ENCODE peak calls at places on chromosome 22, in nine cellular contexts. F is PC-9; S is kidney; O is left ventricle myocardium inferior; L is cardiac muscle cell; A is GM13977; C is breast epithelium; W is GM10248; R is CD8-positive, alpha-beta T cell. D is an unnamed sample.

GRCh38 chr22:40176921-40177737 is 596 bp upstream of the TNRC6B start:
- DNase-seq in W (no peak), F (peak; percentile 52), C (no peak), L (peak; percentile 76), R (peak; percentile 19), S (peak; percentile 75), A (no peak), O (peak; percentile 18), D (peak; percentile 61)

GRCh38 chr22:38849816-38850215 is 6.0 kb upstream of the NPTXR start:
- DNase-seq in R (no peak), F (no peak), A (no peak), L (no peak), W (no peak), O (no peak), C (no peak), S (peak; percentile 46), D (no peak)

GRCh38 chr22:22684605-22685561 is 40.5 kb downstream of the GGTLC2 start:
- DNase-seq in O (no peak), W (peak; percentile 67), F (no peak), R (no peak), C (no peak), A (peak; percentile 20), S (no peak), L (peak; percentile 72), D (peak; percentile 75)

GRCh38 chr22:46777609-46777970 is 15.1 kb downstream of the TBC1D22A start:
- DNase-seq in W (peak; percentile 56), L (no peak), O (peak; percentile 55), A (peak; percentile 50), R (no peak), C (no peak), S (peak; percentile 84), F (no peak), D (no peak)

GRCh38 chr22:22979121-22979724 is 91.1 kb upstream of the GNAZ start:
- DNase-seq in L (no peak), C (no peak), A (no peak), W (no peak), S (no peak), O (no peak), F (no peak), R (no peak), D (no peak)

GRCh38 chr22:39078329-39078728 is 1.3 kb downstream of the APOBEC3G start:
- DNase-seq in L (no peak), C (no peak), R (no peak), S (peak; percentile 59), O (no peak), A (no peak), W (no peak), F (no peak), D (no peak)

GRCh38 chr22:38074181-38075104 is 9.5 kb downstream of the SLC16A8 start:
- DNase-seq in L (peak; percentile 60), C (no peak), F (no peak), W (no peak), S (peak; percentile 63), R (no peak), O (no peak), A (no peak), D (no peak)

GRCh38 chr22:39292561-39293074 is 26.8 kb downstream of the RPL3 start:
- DNase-seq in C (peak; percentile 98), S (peak; percentile 97), F (peak; percentile 97), A (no peak), O (peak; percentile 92), R (no peak), W (no peak), L (peak; percentile 99), D (peak; percentile 95)

GRCh38 chr22:42885446-42885845 is 28.4 kb upstream of the ARFGAP3 start:
- DNase-seq in F (no peak), W (no peak), R (no peak), C (no peak), O (no peak), A (no peak), S (no peak), L (no peak), D (no peak)

GRCh38 chr22:37812869-37813678 is 5.3 kb downstream of the GCAT start:
- DNase-seq in A (no peak), S (no peak), O (no peak), C (no peak), F (no peak), W (no peak), R (no peak), L (no peak), D (no peak)

GRCh38 chr22:39999144-39999757 is 4.5 kb downstream of the FAM83F start:
- DNase-seq in W (no peak), R (no peak), S (peak; percentile 47), O (no peak), F (peak; percentile 39), C (no peak), L (peak; percentile 80), A (no peak), D (peak; percentile 45)

GRCh38 chr22:27490080-27490479 is 311.5 kb downstream of the MN1 start:
- DNase-seq in R (no peak), S (no peak), F (no peak), L (no peak), W (no peak), O (no peak), A (no peak), C (no peak), D (no peak)

GRCh38 chr22:27489265-27489675 is 312.3 kb downstream of the MN1 start:
- DNase-seq in O (no peak), R (no peak), S (no peak), C (no peak), W (no peak), L (peak; percentile 44), A (no peak), F (no peak), D (peak; percentile 60)

GRCh38 chr22:27488456-27489224 is 312.9 kb downstream of the MN1 start:
- DNase-seq in O (no peak), S (no peak), L (peak; percentile 8), W (no peak), F (no peak), A (no peak), C (no peak), R (no peak), D (no peak)

GRCh38 chr22:27485842-27486241 is 315.7 kb downstream of the MN1 start:
- DNase-seq in C (no peak), L (no peak), W (no peak), F (no peak), A (no peak), S (no peak), R (no peak), O (no peak), D (no peak)

GRCh38 chr22:27487600-27488450 is 313.7 kb downstream of the MN1 start:
- DNase-seq in R (no peak), F (peak; percentile 20), O (no peak), A (no peak), C (no peak), S (no peak), W (no peak), L (no peak), D (peak; percentile 34)
- TF ChIP-seq CTCF in R (no peak), F (no peak), O (no peak), A (no peak), C (no peak), S (no peak), W (no peak), L (no peak), D (no peak)

DNA sequence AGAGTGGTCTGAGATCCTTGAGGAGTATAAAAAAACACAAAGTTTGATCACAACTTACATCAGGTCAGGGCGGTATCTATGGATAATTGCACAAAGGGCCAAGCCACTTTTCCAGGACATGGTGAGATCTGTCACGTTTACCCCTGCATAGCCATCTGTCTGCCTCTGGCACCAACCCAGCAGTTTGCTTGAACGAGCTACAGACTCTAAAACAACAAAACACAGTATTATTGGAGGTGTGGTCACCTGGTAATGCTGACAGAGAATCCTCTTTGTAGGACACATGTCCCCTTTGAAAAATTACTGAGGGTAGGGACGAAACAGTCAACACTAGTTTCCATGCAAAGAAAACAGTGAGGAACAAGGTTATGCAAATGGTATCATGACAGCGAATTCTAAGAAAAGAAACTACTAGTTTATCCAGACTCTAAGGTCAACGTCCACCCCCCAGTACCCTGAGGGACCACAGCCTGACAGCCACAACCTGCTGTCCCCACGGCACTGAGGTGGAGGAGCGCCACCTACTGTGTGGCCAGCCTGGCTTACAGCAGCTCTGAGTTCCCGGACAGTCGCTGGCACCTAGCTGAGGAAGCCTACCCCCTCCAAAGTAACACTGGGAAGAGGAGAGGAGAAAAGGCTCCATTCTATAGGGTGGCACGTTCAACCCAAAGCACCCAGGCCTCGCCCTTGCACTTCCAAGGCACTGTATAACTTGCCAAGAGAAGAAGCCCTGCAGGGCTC is 117.3 kb upstream of the BID start:
- DNase-seq in L (no peak), S (no peak), C (no peak), R (no peak), F (no peak), A (no peak), W (peak; percentile 45), O (peak; percentile 71), D (no peak)
- TF ChIP-seq CTCF in L (peak; percentile 18), S (peak; percentile 26), C (peak; percentile 33), R (no peak), F (no peak), A (peak; percentile 57), W (peak; percentile 47), O (peak; percentile 71), D (no peak)

DNA sequence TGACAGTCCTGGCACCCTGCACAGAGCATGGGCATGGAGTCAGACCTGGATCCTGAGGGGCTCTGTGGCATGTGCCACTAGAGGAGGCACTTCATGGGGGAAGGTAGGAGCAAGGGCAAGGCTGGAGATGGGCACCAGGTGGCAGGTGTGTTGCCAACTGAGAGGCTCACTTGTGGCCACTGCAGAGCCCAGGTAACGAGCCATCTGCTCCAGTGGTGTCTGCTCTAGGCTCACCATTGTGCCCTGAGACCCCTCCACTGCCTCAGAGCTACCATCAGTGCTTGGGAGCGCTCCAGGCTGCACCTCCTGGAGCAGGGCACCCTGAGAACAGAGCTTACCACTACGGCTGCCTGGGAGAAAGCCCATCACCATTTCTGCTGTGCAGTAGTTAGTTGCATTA is 1.3 kb upstream of the ZDHHC8 start:
- DNase-seq in R (no peak), S (no peak), L (no peak), A (no peak), W (no peak), O (no peak), C (no peak), F (no peak), D (peak; percentile 44)
- TF ChIP-seq CTCF in R (peak; percentile 15), S (no peak), L (no peak), A (no peak), W (no peak), O (no peak), C (no peak), F (no peak), D (no peak)

DNA sequence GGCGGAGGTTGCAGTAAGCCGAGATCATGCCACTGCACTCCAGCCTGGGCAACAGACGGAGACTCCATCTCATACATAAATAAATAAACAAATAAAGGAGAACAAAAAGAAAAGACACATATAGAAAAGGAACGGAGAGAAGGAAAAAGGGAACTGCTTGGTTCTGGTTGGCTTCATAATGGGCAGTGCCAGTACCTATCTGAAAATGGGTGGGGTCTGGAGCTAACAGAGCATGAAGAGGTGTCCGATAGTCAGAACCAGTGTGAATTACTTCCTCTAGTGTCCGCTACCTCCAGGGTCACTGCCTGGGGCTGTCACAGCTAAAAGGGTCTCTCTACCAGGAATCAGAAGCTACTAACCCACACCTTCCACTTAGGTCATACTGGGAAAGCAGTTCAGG is 27.2 kb upstream of the TTC28 start:
- DNase-seq in A (no peak), F (no peak), S (no peak), L (no peak), W (no peak), R (no peak), O (no peak), C (no peak), D (no peak)
- TF ChIP-seq CTCF in A (no peak), F (no peak), S (no peak), L (no peak), W (no peak), R (no peak), O (no peak), C (no peak), D (no peak)

GRCh38 chr22:19321757-19322156 is 30.2 kb upstream of the CLTCL1 start:
- DNase-seq in S (no peak), F (no peak), A (no peak), O (no peak), C (no peak), R (no peak), W (no peak), L (no peak), D (no peak)
- TF ChIP-seq CTCF in S (no peak), F (no peak), A (no peak), O (no peak), C (no peak), R (no peak), W (no peak), L (no peak), D (no peak)